ENCODE peak calls at places on chromosomes 16 and 17, in nine cellular contexts. G, P, W, F, M, I, N, D and L are unnamed samples.

GRCh38 chr16:8720080-8720966 is 45.9 kb downstream of the ABAT start:
- DNase-seq in G (no peak), P (no peak), W (no peak), F (no peak), M (no peak), I (no peak), N (peak), D (peak), L (no peak)

GRCh38 chr17:76659928-76660614 is 16.5 kb upstream of the ST6GALNAC1 start:
- DNase-seq in G (no peak), P (peak), W (peak), F (no peak), M (no peak), I (no peak), N (no peak), D (peak), L (peak)

GRCh38 chr17:56316604-56317003 is 163.3 kb downstream of the ANKFN1 start:
- DNase-seq in G (no peak), P (no peak), W (no peak), F (no peak), M (no peak), I (no peak), N (no peak), D (no peak), L (no peak)

GRCh38 chr17:17300624-17301568 is 2.3 kb upstream of the NT5M start:
- DNase-seq in G (no peak), P (peak), W (peak), F (peak), M (peak), I (no peak), N (peak), D (peak), L (peak)

GRCh38 chr17:39679521-39680192 is 8.2 kb downstream of the PGAP3 start:
- DNase-seq in G (no peak), P (no peak), W (peak), F (peak), M (peak), I (no peak), N (no peak), D (no peak), L (no peak)

GRCh38 chr16:51157698-51158097 is 6.6 kb upstream of the SALL1 start:
- DNase-seq in G (no peak), P (no peak), W (no peak), F (no peak), M (no peak), I (no peak), N (no peak), D (no peak), L (no peak)

GRCh38 chr17:45364531-45365390 is 47.9 kb upstream of the MAP3K14 start:
- DNase-seq in G (no peak), P (no peak), W (no peak), F (no peak), M (no peak), I (no peak), N (peak), D (no peak), L (peak)

GRCh38 chr16:48300391-48300856 is 53.1 kb upstream of the ABCC11 start:
- DNase-seq in G (no peak), P (no peak), W (no peak), F (no peak), M (no peak), I (no peak), N (peak), D (no peak), L (peak)

GRCh38 chr17:50624321-50624935 is 10.3 kb upstream of the ABCC3 start:
- DNase-seq in G (no peak), P (no peak), W (no peak), F (no peak), M (no peak), I (no peak), N (no peak), D (no peak), L (no peak)

GRCh38 chr17:19346351-19347255 is 15.9 kb downstream of the B9D1 start:
- DNase-seq in G (no peak), P (no peak), W (peak), F (no peak), M (no peak), I (peak), N (peak), D (peak), L (peak)

GRCh38 chr17:4035081-4035680 is 70.9 kb upstream of the ATP2A3 start:
- DNase-seq in G (no peak), P (no peak), W (no peak), F (no peak), M (no peak), I (no peak), N (peak), D (no peak), L (no peak)

GRCh38 chr16:24973771-24974461 is 41.3 kb downstream of the ARHGAP17 start:
- DNase-seq in G (no peak), P (no peak), W (no peak), F (no peak), M (no peak), I (no peak), N (no peak), D (no peak), L (no peak)

GRCh38 chr17:72104164-72104862 is 16.5 kb upstream of the SOX9 start:
- DNase-seq in G (no peak), P (no peak), W (no peak), F (no peak), M (no peak), I (no peak), N (no peak), D (no peak), L (no peak)

GRCh38 chr16:31870809-31871208 is 2.8 kb upstream of the ZNF267 start:
- DNase-seq in G (no peak), P (no peak), W (no peak), F (no peak), M (no peak), I (no peak), N (no peak), D (no peak), L (no peak)
- H3K4me3 ChIP-seq in G (no peak), P (no peak), W (no peak), F (no peak), M (no peak), I (no peak), N (no peak), D (no peak), L (no peak)

GRCh38 chr17:58668598-58668935 is 23.3 kb downstream of the TEX14 start:
- DNase-seq in G (no peak), P (no peak), W (peak), F (no peak), M (no peak), I (no peak), N (no peak), D (no peak), L (no peak)
- H3K4me3 ChIP-seq in G (no peak), P (no peak), W (no peak), F (no peak), M (no peak), I (no peak), N (no peak), D (no peak), L (no peak)

GRCh38 chr16:4273858-4274291 is 1.1 kb upstream of the TFAP4 start:
- DNase-seq in G (peak), P (no peak), W (peak), F (peak), M (peak), I (no peak), N (peak), D (peak), L (peak)
- H3K4me3 ChIP-seq in G (peak), P (peak), W (peak), F (peak), M (peak), I (peak), N (peak), D (peak), L (peak)

DNA sequence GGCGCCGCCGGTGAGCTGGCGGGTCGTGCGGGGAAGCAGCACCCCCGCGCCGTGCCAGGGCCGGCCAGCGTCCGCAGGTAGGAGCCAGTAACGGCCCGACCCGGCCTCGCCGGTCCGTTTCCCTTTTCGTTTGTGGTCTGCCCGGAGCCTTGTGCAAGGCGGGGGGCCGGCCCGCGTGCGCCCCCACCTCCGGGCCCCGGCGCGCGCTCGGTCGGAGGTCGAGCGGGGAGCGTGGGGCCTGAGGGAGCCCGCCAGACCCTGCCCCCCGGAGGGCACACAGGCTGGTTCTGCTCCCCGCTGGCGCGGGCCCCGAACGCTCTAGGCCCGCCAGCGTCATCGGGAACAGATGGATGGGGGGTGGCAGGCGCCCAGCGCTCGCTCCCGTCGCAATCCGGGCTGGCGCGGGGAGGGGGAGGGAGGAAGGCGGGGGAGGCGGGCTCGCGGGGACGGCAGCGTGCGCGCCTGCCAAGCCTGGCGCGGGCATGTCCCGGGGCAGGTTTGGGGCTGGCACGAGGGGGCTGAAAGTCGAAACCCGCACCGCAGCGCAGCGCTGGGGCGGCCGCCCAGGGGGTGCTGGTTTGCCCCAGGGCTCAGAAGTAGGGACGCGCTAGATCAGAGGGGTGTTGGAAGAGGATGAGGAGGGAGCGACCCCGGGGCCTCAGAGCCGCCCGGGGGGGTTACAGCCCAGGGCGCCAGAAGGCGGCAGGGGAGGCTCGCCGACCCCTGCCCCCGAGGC is 1.5 kb upstream of the GSE1 start:
- DNase-seq in G (peak), P (peak), W (peak), F (no peak), M (peak), I (peak), N (peak), D (peak), L (peak)
- H3K4me3 ChIP-seq in G (peak), P (peak), W (no peak), F (peak), M (no peak), I (peak), N (peak), D (peak), L (peak)

GRCh38 chr17:29734640-29735039 is 111.9 kb upstream of the CORO6 start:
- DNase-seq in G (no peak), P (no peak), W (no peak), F (no peak), M (no peak), I (no peak), N (peak), D (no peak), L (peak)

GRCh38 chr17:29744121-29744520 is 121.4 kb upstream of the CORO6 start:
- DNase-seq in G (peak), P (no peak), W (no peak), F (no peak), M (no peak), I (no peak), N (no peak), D (no peak), L (no peak)

GRCh38 chr17:29742210-29742513 is 119.5 kb upstream of the CORO6 start:
- DNase-seq in G (no peak), P (no peak), W (no peak), F (no peak), M (no peak), I (no peak), N (no peak), D (no peak), L (no peak)

DNA sequence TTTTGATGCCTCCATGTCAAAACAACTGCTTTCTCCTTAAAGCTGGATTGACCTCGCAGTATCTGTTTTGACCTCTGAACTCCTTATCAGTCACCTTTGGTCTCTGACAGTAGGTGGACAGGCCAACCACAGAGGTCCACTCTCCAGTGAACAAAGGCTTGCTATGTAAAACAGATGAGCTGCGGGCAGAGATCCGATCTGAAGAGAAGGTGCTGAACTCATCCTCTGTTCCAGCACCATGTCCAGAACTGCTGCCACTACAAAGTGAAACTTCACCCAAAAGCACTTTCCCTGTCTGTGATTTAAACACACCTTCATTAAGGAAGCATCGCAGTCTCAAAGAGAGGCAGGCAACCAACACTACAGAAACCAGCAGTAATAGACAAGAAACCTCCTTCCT is 117.3 kb upstream of the CORO6 start:
- DNase-seq in G (no peak), P (no peak), W (no peak), F (no peak), M (no peak), I (no peak), N (no peak), D (no peak), L (no peak)
- H3K4me3 ChIP-seq in G (no peak), P (no peak), W (no peak), F (no peak), M (no peak), I (no peak), N (no peak), D (no peak), L (no peak)

GRCh38 chr16:84807776-84808175 is 12.0 kb upstream of the CRISPLD2 start:
- DNase-seq in G (no peak), P (no peak), W (no peak), F (no peak), M (no peak), I (no peak), N (no peak), D (no peak), L (no peak)

GRCh38 chr16:84808812-84809211 is 11.0 kb upstream of the CRISPLD2 start:
- DNase-seq in G (no peak), P (no peak), W (no peak), F (no peak), M (no peak), I (no peak), N (no peak), D (no peak), L (no peak)

GRCh38 chr16:84804326-84804725 is 15.5 kb upstream of the CRISPLD2 start:
- DNase-seq in G (no peak), P (no peak), W (no peak), F (no peak), M (no peak), I (no peak), N (no peak), D (no peak), L (no peak)

GRCh38 chr16:84806890-84807258 is 12.9 kb upstream of the CRISPLD2 start:
- DNase-seq in G (no peak), P (no peak), W (no peak), F (no peak), M (no peak), I (no peak), N (no peak), D (no peak), L (no peak)

DNA sequence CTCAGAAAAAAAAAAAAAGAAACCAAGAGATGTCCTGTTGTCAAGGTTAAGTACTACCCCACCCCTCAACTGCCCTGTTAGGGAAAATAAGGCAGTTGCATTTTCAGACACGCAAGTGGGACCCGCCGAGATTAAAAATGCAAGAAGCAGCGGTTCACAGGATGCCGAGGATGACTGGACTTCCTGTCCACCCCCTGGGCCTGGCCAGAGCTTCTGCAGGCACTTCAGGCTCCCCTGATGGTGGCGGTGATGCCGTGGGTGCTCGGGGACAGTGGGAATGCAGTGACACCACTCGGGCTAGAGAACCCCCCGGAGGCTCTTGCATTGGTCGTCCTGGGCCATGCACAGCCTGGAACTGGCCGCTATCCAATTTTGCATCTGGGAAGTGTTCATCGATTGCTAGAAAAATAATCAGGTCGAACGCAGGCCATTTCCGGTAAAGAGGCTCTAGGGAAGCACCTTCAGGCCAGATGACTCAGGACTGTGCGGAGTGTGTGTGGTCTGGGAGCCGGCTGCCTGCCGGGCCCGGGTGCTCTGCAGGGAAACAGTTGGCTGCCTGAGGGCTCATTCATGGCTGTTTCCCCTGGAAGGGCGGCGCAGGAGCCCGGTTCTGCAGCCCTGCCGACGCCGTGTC is 13.4 kb upstream of the CRISPLD2 start:
- DNase-seq in G (no peak), P (no peak), W (peak), F (no peak), M (no peak), I (no peak), N (peak), D (no peak), L (peak)
- H3K4me3 ChIP-seq in G (no peak), P (no peak), W (no peak), F (no peak), M (no peak), I (no peak), N (peak), D (no peak), L (peak)

GRCh38 chr17:59826741-59827453 is 65.8 kb downstream of the TUBD1 start:
- DNase-seq in G (no peak), P (no peak), W (no peak), F (no peak), M (no peak), I (no peak), N (no peak), D (no peak), L (no peak)
- H3K4me3 ChIP-seq in G (no peak), P (no peak), W (no peak), F (no peak), M (no peak), I (no peak), N (no peak), D (no peak), L (no peak)

GRCh38 chr17:7706631-7707354 is 1.8 kb downstream of the EFNB3 start:
- DNase-seq in G (no peak), P (no peak), W (no peak), F (no peak), M (no peak), I (no peak), N (no peak), D (no peak), L (no peak)
- H3K4me3 ChIP-seq in G (no peak), P (no peak), W (no peak), F (no peak), M (no peak), I (no peak), N (no peak), D (no peak), L (no peak)

GRCh38 chr17:73291260-73291801 is 20.5 kb downstream of the CDC42EP4 start:
- DNase-seq in G (no peak), P (peak), W (peak), F (no peak), M (no peak), I (peak), N (peak), D (peak), L (peak)

GRCh38 chr17:73292031-73292531 is 19.7 kb downstream of the CDC42EP4 start:
- DNase-seq in G (no peak), P (no peak), W (peak), F (no peak), M (no peak), I (peak), N (peak), D (peak), L (peak)

GRCh38 chr17:73289549-73290254 is 22.1 kb downstream of the CDC42EP4 start:
- DNase-seq in G (no peak), P (no peak), W (no peak), F (no peak), M (no peak), I (no peak), N (no peak), D (no peak), L (no peak)

GRCh38 chr17:73288534-73289302 is 23.1 kb downstream of the CDC42EP4 start:
- DNase-seq in G (peak), P (peak), W (no peak), F (no peak), M (no peak), I (no peak), N (no peak), D (no peak), L (no peak)

GRCh38 chr17:73290399-73291259 is 21.2 kb downstream of the CDC42EP4 start:
- DNase-seq in G (no peak), P (no peak), W (no peak), F (no peak), M (no peak), I (no peak), N (no peak), D (no peak), L (no peak)
- H3K4me3 ChIP-seq in G (no peak), P (no peak), W (no peak), F (no peak), M (no peak), I (no peak), N (no peak), D (no peak), L (peak)

GRCh38 chr17:58414596-58414997 is 2.7 kb downstream of the RNF43 start:
- DNase-seq in G (no peak), P (no peak), W (no peak), F (no peak), M (no peak), I (no peak), N (no peak), D (peak), L (no peak)
- H3K4me3 ChIP-seq in G (peak), P (no peak), W (peak), F (no peak), M (no peak), I (no peak), N (no peak), D (peak), L (no peak)